ENCODE peak calls at places on chromosomes 13 and 19, in nine cellular contexts. H is stimulated activated CD4-positive, alpha-beta T cell treated with anti-CD3 and anti-CD28 coated beads, Interleukin-4, amount 100 ng/mL, for 4 hours; E is DMS53; Q is NAMALWA; S is RWPE1; O is HS-27A; F is KG1; Y is SK-N-SH; J is activated T-cell treated with anti-CD3 and anti-CD28 coated beads for 1 hour. A is an unnamed sample.

GRCh38 chr13:65456150-65456912 is 1773.8 kb downstream of the PCDH9 start:
- DNase-seq in H (no peak), E (peak; percentile 37), Q (no peak), S (no peak), O (no peak), F (no peak), Y (no peak), J (no peak), A (no peak)

GRCh38 chr19:1412995-1413889 is 5.9 kb downstream of the DAZAP1 start:
- DNase-seq in H (no peak), E (no peak), Q (no peak), S (no peak), O (no peak), F (no peak), Y (no peak), J (no peak), A (no peak)

GRCh38 chr19:50516456-50516855 is 2.7 kb upstream of the ASPDH start:
- DNase-seq in H (no peak), E (no peak), Q (no peak), S (no peak), O (no peak), F (no peak), Y (no peak), J (no peak), A (no peak)

GRCh38 chr19:3370728-3371591 is 4.6 kb downstream of the NFIC start:
- DNase-seq in H (no peak), E (no peak), Q (no peak), S (no peak), O (no peak), F (no peak), Y (no peak), J (no peak), A (no peak)

GRCh38 chr13:28027070-28027469 is 38.6 kb upstream of the URAD start:
- DNase-seq in H (no peak), E (no peak), Q (no peak), S (no peak), O (no peak), F (no peak), Y (no peak), J (no peak), A (no peak)

GRCh38 chr13:47457631-47458030 is 543.4 kb downstream of the SUCLA2 start:
- DNase-seq in H (no peak), E (no peak), Q (no peak), S (peak; percentile 9), O (no peak), F (no peak), Y (no peak), J (no peak), A (no peak)

GRCh38 chr13:32022292-32022691 is 9.3 kb upstream of the FRY start:
- DNase-seq in H (no peak), E (no peak), Q (no peak), S (no peak), O (no peak), F (no peak), Y (no peak), J (no peak), A (no peak)

GRCh38 chr19:4580021-4580901 is 20.8 kb upstream of the SEMA6B start:
- DNase-seq in H (no peak), E (no peak), Q (no peak), S (no peak), O (no peak), F (no peak), Y (peak; percentile 61), J (no peak), A (no peak)

GRCh38 chr19:1935484-1936208 is 5.3 kb upstream of the CSNK1G2 start:
- DNase-seq in H (no peak), E (peak; percentile 69), Q (peak; percentile 58), S (no peak), O (no peak), F (no peak), Y (no peak), J (no peak), A (no peak)

GRCh38 chr19:35271546-35271945 is 2.8 kb downstream of the USF2 start:
- DNase-seq in H (no peak), E (no peak), Q (no peak), S (no peak), O (no peak), F (no peak), Y (no peak), J (no peak), A (no peak)

A was measured in LoVo.